ENCODE peak calls at places on chromosomes 2 and 18, in five cellular contexts. Y, S, M, A and E are unnamed samples.

GRCh38 chr2:121532347-121532766 is 1.7 kb downstream of the RNU4ATAC start:
- DNase-seq in Y (peak; percentile 81), S (no peak), M (peak; percentile 89), A (peak; percentile 84), E (no peak)

GRCh38 chr2:185583058-185583816 is 155.4 kb upstream of the FSIP2 start:
- DNase-seq in Y (peak; percentile 79), S (no peak), M (peak; percentile 3), A (peak; percentile 58), E (peak; percentile 40)

GRCh38 chr18:55821219-55821618 is 233.2 kb upstream of the TCF4 start:
- DNase-seq in Y (no peak), S (no peak), M (peak; percentile 81), A (peak; percentile 38), E (no peak)

GRCh38 chr2:71940695-71941094 is 207.0 kb downstream of the CYP26B1 start:
- DNase-seq in Y (no peak), S (no peak), M (no peak), A (no peak), E (no peak)

GRCh38 chr2:78202986-78203670 is 681.0 kb upstream of the LRRTM4 start:
- DNase-seq in Y (no peak), S (no peak), M (no peak), A (peak; percentile 3), E (no peak)

GRCh38 chr2:156401863-156402262 is 34.3 kb upstream of the GPD2 start:
- DNase-seq in Y (no peak), S (no peak), M (no peak), A (no peak), E (no peak)

GRCh38 chr2:86772626-86773025 is 18.1 kb downstream of the CD8A start:
- DNase-seq in Y (no peak), S (no peak), M (no peak), A (no peak), E (no peak)

GRCh38 chr2:62297642-62298010 is 101.7 kb downstream of the B3GNT2 start:
- DNase-seq in Y (peak; percentile 66), S (no peak), M (no peak), A (no peak), E (peak; percentile 59)

GRCh38 chr2:30421551-30422436 is 25.3 kb upstream of the LCLAT1 start:
- DNase-seq in Y (peak; percentile 73), S (no peak), M (peak; percentile 84), A (peak; percentile 87), E (no peak)

GRCh38 chr2:159091381-159091780 is 122.9 kb downstream of the TANC1 start:
- DNase-seq in Y (no peak), S (no peak), M (peak; percentile 84), A (peak; percentile 84), E (no peak)

GRCh38 chr2:54073796-54074195 is 41.6 kb upstream of the ACYP2 start:
- DNase-seq in Y (no peak), S (no peak), M (peak; percentile 64), A (no peak), E (no peak)

GRCh38 chr2:102253140-102253752 is 58.1 kb upstream of the IL1RL1 start:
- DNase-seq in Y (no peak), S (no peak), M (no peak), A (peak; percentile 57), E (no peak)

GRCh38 chr2:26945991-26946750 is 24.3 kb upstream of the MAPRE3 start:
- DNase-seq in Y (no peak), S (no peak), M (no peak), A (no peak), E (no peak)

GRCh38 chr18:62033756-62034155 is 140.9 kb upstream of the RNF152 start:
- DNase-seq in Y (no peak), S (no peak), M (no peak), A (no peak), E (no peak)

GRCh38 chr2:230865766-230866703 is 1.3 kb downstream of the ITM2C start:
- DNase-seq in Y (peak; percentile 87), S (no peak), M (no peak), A (peak; percentile 63), E (peak; percentile 54)

GRCh38 chr2:230866704-230867561 is 2.2 kb downstream of the ITM2C start:
- DNase-seq in Y (no peak), S (no peak), M (peak; percentile 20), A (peak; percentile 26), E (no peak)

GRCh38 chr2:230868947-230869690 is 4.4 kb downstream of the ITM2C start:
- DNase-seq in Y (peak; percentile 72), S (no peak), M (no peak), A (peak; percentile 42), E (no peak)

GRCh38 chr2:230869691-230870543 is 5.2 kb downstream of the ITM2C start:
- DNase-seq in Y (no peak), S (no peak), M (no peak), A (peak; percentile 31), E (no peak)

DNA sequence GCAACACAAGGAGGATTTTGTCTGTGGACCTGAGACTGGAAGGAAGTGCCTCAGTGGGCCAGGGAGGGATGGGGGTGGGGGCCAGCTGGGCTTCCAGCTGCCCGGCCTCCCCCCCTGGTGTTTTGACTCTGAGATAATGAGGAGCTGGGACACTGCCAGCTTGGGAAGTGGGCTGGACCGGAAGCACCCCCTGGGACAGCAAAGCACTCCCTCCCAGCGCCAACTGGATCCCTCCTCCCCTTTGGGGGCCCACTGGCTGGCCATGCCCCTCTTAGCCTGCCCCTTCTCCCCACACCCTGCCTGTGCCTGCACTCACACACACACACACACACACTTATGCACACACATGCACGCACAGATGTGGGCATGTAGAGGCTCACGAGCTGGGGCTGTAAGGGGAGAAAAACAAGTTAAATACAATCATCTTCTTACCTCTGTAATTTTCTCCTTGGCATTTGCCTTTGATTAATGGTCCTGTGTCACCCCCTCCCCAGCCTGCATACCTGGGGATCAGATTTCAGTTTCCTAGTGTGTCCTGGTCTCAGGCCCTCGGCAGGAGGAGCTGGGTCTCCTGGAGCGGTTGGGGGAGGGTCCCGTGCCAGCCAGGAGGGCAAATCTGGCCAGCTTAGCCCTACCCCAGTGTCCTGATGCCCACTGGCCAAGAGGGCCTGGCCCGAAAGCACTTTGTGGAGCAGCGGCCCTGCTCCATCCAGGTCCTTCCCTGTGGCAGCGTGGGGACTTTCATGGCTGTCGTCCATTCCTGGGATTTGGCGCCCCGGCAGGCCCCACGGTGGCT is 3.6 kb downstream of the ITM2C start:
- DNase-seq in Y (peak; percentile 91), S (no peak), M (no peak), A (peak; percentile 23), E (peak; percentile 76)
- H2AK5ac ChIP-seq in Y (no peak overlapping the region), S (peak overlapping the region; percentile 87), M (no peak overlapping the region), A (peak overlapping the region; percentile 97), E (no peak overlapping the region)

GRCh38 chr2:43343573-43344304 is 117.3 kb upstream of the ZFP36L2 start:
- DNase-seq in Y (peak; percentile 26), S (no peak), M (peak; percentile 97), A (peak; percentile 76), E (no peak)
- H2AK5ac ChIP-seq in Y (no peak overlapping the region), S (no peak overlapping the region), M (peak overlapping the region; percentile 71), A (peak overlapping the region; percentile 46), E (no peak overlapping the region)

DNA sequence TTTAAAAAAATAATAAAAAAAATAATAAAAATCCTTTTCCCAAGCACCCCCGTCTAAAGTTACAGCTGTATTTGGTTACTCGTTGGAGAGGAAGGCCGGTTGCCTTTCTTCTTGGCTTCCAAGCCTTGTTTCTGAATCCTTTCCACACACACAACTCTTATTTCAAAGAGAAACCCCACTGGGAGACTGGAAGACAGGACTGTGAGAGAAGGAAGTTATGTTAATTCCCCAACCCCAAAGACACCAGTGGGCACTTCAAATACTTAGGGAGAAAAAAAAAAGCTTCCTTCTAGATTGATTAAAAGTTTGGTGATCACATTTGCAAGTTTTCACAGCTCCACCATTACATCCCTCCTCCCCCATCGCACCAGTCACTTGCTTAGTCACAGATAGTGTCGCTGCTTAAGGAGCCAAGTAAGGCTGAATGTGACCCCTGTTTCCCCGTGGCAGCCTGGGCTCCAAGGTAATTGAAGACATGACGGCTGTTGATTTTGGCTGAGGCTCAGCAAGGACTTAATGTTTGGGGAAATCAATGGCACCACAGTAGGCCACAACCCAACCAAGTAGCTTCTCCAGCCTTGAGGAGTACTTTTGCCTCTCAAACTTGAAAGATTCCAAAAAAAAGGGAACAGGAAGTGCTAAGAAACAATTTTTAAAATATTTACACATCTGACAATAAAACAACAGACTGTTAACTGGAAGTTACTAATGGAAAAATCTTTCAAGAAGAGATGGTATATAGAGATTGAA is 40.8 kb upstream of the FRZB start:
- DNase-seq in Y (peak; percentile 90), S (no peak), M (peak; percentile 11), A (peak; percentile 13), E (peak; percentile 63)
- H2AK5ac ChIP-seq in Y (no peak overlapping the region), S (no peak overlapping the region), M (no peak overlapping the region), A (no peak overlapping the region), E (no peak overlapping the region)

GRCh38 chr2:33598472-33599174 is 476 bp downstream of the FAM98A start:
- DNase-seq in Y (peak; percentile 64), S (peak; percentile 15), M (peak; percentile 56), A (peak; percentile 76), E (peak; percentile 41)

GRCh38 chr2:33602216-33602830 is 3.2 kb upstream of the FAM98A start:
- DNase-seq in Y (no peak), S (no peak), M (peak; percentile 46), A (peak; percentile 49), E (no peak)

GRCh38 chr2:33597026-33597425 is 2.1 kb downstream of the FAM98A start:
- DNase-seq in Y (no peak), S (no peak), M (no peak), A (no peak), E (no peak)

GRCh38 chr2:33599943-33600192 is 769 bp upstream of the FAM98A start:
- DNase-seq in Y (no peak), S (no peak), M (no peak), A (no peak), E (no peak)

GRCh38 chr2:33599175-33599942 is at the start of gene FAM98A:
- DNase-seq in Y (peak; percentile 99), S (peak; percentile 97), M (peak; percentile 99), A (peak; percentile 99), E (peak; percentile 98)
- H2AK5ac ChIP-seq in Y (peak within 1 kb of the TSS; percentile 29), S (no peak within 1 kb of the TSS), M (peak within 1 kb of the TSS; percentile 39), A (peak within 1 kb of the TSS; percentile 68), E (no peak within 1 kb of the TSS)

DNA sequence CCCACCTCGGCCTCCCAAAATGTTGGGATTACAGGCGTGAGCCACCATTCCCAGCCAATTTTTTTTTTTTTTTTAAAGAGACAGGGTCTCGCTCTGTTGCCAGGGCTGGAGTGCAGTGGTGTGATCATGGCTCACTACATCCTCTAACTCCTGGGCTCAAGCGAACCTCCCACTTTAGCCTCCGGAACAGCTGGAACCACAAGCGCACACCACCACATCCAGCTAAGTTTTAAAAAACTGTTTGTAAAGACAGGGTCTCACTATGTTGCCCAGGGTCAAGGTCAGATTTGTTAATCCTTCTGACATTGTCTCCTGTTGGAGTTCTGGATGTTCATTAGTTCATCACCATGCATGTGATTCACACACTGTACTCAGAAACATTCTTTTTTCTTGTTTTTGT is 149.9 kb downstream of the TGIF1 start:
- DNase-seq in Y (no peak), S (no peak), M (no peak), A (no peak), E (no peak)
- H2AK5ac ChIP-seq in Y (no peak overlapping the region), S (no peak overlapping the region), M (peak overlapping the region; percentile 38), A (no peak overlapping the region), E (no peak overlapping the region)

DNA sequence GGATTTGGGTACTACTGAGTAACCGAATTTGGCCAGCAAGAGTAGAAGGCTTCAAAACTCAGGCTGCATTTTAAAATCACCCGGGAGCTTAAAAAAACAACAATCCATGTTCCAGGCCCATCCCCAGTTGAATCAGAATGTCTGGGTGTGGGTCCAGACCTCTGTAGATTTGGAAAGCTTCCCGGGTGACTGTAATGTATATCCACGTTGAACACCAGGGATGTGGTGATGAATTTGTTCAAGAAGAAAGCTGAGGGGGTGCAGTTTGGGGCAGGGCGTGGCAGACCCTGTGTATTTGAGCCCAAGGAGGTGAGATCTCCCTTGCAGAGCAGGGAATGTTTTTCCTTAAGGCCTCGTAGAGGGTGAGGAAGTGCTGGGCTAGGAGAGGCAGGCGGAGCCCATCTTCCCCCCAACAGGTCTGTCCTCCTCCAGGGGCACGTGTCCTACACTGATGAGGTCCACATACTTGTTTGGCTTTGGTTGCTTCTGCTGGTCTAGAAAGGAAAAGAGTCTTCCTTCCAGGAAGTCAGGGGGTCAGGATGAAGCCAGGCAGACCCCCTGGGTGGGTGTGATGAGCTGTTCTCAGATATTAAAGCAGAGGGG is 5.8 kb downstream of the SH3BP4 start:
- DNase-seq in Y (no peak), S (no peak), M (peak; percentile 81), A (no peak), E (no peak)
- H2AK5ac ChIP-seq in Y (peak overlapping the region; percentile 18), S (no peak overlapping the region), M (peak overlapping the region; percentile 91), A (peak overlapping the region; percentile 21), E (no peak overlapping the region)